ENCODE peak calls at places on chromosome 4, in four cellular contexts. Y is breast epithelium, K is H9, P is body of pancreas. G is an unnamed sample.

GRCh38 chr4:8681391-8681790 is 88.8 kb downstream of the CPZ start:
- DNase-seq in K (no peak), P (no peak), Y (no peak), G (no peak)

GRCh38 chr4:59597536-59598232 is 1602.4 kb upstream of the ADGRL3 start:
- DNase-seq in P (no peak), Y (no peak), K (no peak), G (no peak)

GRCh38 chr4:151530783-151531182 is 121.8 kb downstream of the FHIP1A start:
- DNase-seq in Y (no peak), P (no peak), K (no peak), G (no peak)

GRCh38 chr4:39353478-39354177 is 12.5 kb downstream of the RFC1 start:
- DNase-seq in K (no peak), Y (no peak), P (no peak), G (no peak)

GRCh38 chr4:157763490-157763889 is 409.3 kb downstream of the GASK1B start:
- DNase-seq in Y (no peak), P (no peak), K (no peak), G (no peak)

GRCh38 chr4:2024683-2025082 is 15.9 kb upstream of the NELFA start:
- DNase-seq in Y (no peak), K (no peak), P (no peak), G (no peak)

GRCh38 chr4:151409470-151410313 is 716 bp downstream of the FHIP1A start:
- DNase-seq in P (peak), K (peak), Y (no peak), G (no peak)

GRCh38 chr4:21753084-21753760 is 195.3 kb downstream of the KCNIP4 start:
- DNase-seq in P (no peak), Y (no peak), K (no peak), G (no peak)

GRCh38 chr4:108172231-108172779 is 3.6 kb upstream of the LEF1 start:
- DNase-seq in Y (no peak), P (no peak), K (peak), G (peak)

GRCh38 chr4:184313710-184314659 is 96.3 kb upstream of the ENPP6 start:
- DNase-seq in K (peak), Y (no peak), P (no peak), G (peak)

GRCh38 chr4:24328300-24328699 is 256.1 kb downstream of the DHX15 start:
- DNase-seq in P (no peak), K (no peak), Y (no peak), G (no peak)

GRCh38 chr4:4859010-4859798 is at the start of gene MSX1:
- DNase-seq in Y (peak), K (peak), P (peak), G (peak)

GRCh38 chr4:178958725-178959440 is 1516.6 kb upstream of the AGA start:
- DNase-seq in Y (no peak), P (no peak), K (no peak), G (no peak)

GRCh38 chr4:8308144-8308543 is 38.6 kb downstream of the HTRA3 start:
- DNase-seq in Y (peak), P (peak), K (no peak), G (no peak)

GRCh38 chr4:69640289-69640688 is 847 bp upstream of the UGT2A2 start:
- DNase-seq in Y (no peak), K (no peak), P (no peak), G (no peak)

GRCh38 chr4:37758226-37758625 is 68.3 kb upstream of the PGM2 start:
- DNase-seq in Y (no peak), K (no peak), P (peak), G (no peak)

GRCh38 chr4:53962516-53963225 is 101.7 kb downstream of the CHIC2 start:
- DNase-seq in Y (no peak), P (no peak), K (no peak), G (no peak)

GRCh38 chr4:153479118-153479517 is 13.0 kb downstream of the TMEM131L start:
- DNase-seq in P (no peak), Y (no peak), K (no peak), G (no peak)

GRCh38 chr4:131091896-131092295 is 1995.9 kb downstream of the C4orf33 start:
- DNase-seq in Y (no peak), K (no peak), P (no peak), G (no peak)

GRCh38 chr4:13384055-13384454 is 100.1 kb downstream of the RAB28 start:
- DNase-seq in Y (no peak), K (no peak), P (no peak), G (no peak)

GRCh38 chr4:2393353-2394270 is 24.8 kb downstream of the ZFYVE28 start:
- DNase-seq in Y (no peak), P (peak), K (peak), G (no peak)

GRCh38 chr4:11748169-11748872 is 319.6 kb upstream of the HS3ST1 start:
- DNase-seq in Y (no peak), P (no peak), K (no peak), G (no peak)

GRCh38 chr4:33482773-33483172 is 2761.5 kb downstream of the ARAP2 start:
- DNase-seq in P (no peak), K (no peak), Y (no peak), G (no peak)

GRCh38 chr4:7372673-7373072 is 62.1 kb downstream of the PSAPL1 start:
- DNase-seq in Y (no peak), P (no peak), K (no peak), G (no peak)

GRCh38 chr4:40915318-40916217 is 165.8 kb downstream of the NSUN7 start:
- DNase-seq in P (no peak), Y (no peak), K (no peak), G (no peak)

GRCh38 chr4:123526511-123526910 is 129.9 kb downstream of the SPRY1 start:
- DNase-seq in K (no peak), Y (no peak), P (no peak), G (no peak)

GRCh38 chr4:9970399-9971011 is 50.8 kb downstream of the SLC2A9 start:
- DNase-seq in P (no peak), K (no peak), Y (no peak), G (no peak)

GRCh38 chr4:74092957-74093356 is 6.0 kb downstream of the CXCL2 start:
- DNase-seq in K (no peak), Y (no peak), P (peak), G (no peak)

GRCh38 chr4:3291969-3292570 is 751 bp upstream of the RGS12 start:
- DNase-seq in K (peak), Y (peak), P (peak), G (no peak)

GRCh38 chr4:151486166-151486565 is 77.2 kb downstream of the FHIP1A start:
- DNase-seq in K (no peak), P (no peak), Y (no peak), G (no peak)

GRCh38 chr4:32858971-32859370 is 2138.8 kb downstream of the PCDH7 start:
- DNase-seq in P (no peak), K (no peak), Y (no peak), G (no peak)

GRCh38 chr4:13933163-13933562 is 305.6 kb upstream of the BOD1L1 start:
- DNase-seq in Y (no peak), K (no peak), P (no peak), G (no peak)

GRCh38 chr4:20074450-20074849 is 177.3 kb upstream of the SLIT2 start:
- DNase-seq in Y (no peak), K (no peak), P (no peak), G (no peak)

GRCh38 chr4:20078644-20079043 is 173.1 kb upstream of the SLIT2 start:
- DNase-seq in Y (no peak), K (no peak), P (no peak), G (no peak)

GRCh38 chr4:20075479-20075878 is 176.2 kb upstream of the SLIT2 start:
- DNase-seq in K (no peak), Y (no peak), P (no peak), G (no peak)
- TF ChIP-seq CTCF in K (no peak), Y (no peak), P (no peak), G (no peak)

GRCh38 chr4:48116582-48116981 is 17.5 kb downstream of the TXK start:
- DNase-seq in Y (no peak), P (no peak), K (peak), G (no peak)
- TF ChIP-seq CTCF in Y (no peak), P (no peak), K (no peak), G (no peak)

GRCh38 chr4:122313001-122313400 is 65.8 kb upstream of the ADAD1 start:
- DNase-seq in Y (no peak), K (no peak), P (no peak), G (no peak)

GRCh38 chr4:122305853-122306252 is 73.0 kb upstream of the ADAD1 start:
- DNase-seq in P (no peak), Y (no peak), K (no peak), G (no peak)

GRCh38 chr4:122309988-122310626 is 68.7 kb upstream of the ADAD1 start:
- DNase-seq in K (no peak), P (no peak), Y (no peak), G (no peak)
- TF ChIP-seq CTCF in K (peak), P (no peak), Y (no peak), G (no peak)

DNA sequence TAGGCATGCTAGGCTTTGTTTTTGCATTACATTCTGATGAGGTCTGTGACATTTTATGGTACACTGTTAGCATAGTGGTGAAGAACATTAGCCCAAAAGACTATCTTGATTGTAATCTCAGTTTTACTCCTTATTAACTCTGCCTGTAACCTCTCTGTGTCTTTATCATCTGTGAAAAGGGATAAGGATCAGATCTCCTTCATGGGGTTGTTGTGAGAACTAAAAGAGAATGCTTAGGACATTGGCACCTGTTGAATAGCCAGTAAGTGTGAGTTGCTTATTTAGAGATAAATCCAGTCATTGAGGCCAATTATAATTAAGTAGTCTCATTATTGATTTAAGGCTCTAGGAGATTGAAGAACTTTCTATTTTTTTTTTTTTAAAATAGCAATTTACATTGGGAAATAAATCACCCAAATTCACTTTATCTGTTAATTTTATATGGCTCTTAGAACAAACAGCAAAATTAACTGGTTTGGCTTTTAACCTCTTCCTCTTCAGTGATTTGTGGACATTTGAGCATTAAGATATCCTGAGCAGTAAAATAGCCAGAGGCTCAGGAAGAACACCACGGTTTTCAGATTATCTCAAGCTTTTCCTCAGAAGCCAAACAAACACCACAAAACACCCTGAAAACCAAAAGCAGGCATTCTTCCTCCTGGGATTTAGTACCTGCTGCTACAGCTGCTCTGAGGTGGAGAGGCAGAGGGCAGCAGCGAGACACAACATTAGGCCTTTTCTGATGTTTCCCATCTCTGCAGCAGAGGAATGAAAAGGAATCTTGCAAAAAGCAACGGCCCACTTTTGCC is 192.9 kb downstream of the ARHGAP10 start:
- DNase-seq in P (peak), K (peak), Y (no peak), G (no peak)
- TF ChIP-seq CTCF in P (no peak), K (peak), Y (peak), G (no peak)

GRCh38 chr4:86594559-86595425 is 677 bp downstream of the PTPN13 start:
- DNase-seq in Y (no peak), K (peak), P (peak), G (no peak)
- TF ChIP-seq CTCF in Y (no peak), K (peak), P (no peak), G (no peak)

GRCh38 chr4:67332627-67333026 is 212.7 kb downstream of the CENPC start:
- DNase-seq in K (peak), P (no peak), Y (no peak), G (no peak)
- TF ChIP-seq CTCF in K (peak), P (no peak), Y (no peak), G (no peak)

GRCh38 chr4:81472249-81473085 is 760 bp upstream of the RASGEF1B start:
- DNase-seq in P (peak), Y (no peak), K (peak), G (no peak)
- TF ChIP-seq CTCF in P (no peak), Y (no peak), K (peak), G (no peak)

DNA sequence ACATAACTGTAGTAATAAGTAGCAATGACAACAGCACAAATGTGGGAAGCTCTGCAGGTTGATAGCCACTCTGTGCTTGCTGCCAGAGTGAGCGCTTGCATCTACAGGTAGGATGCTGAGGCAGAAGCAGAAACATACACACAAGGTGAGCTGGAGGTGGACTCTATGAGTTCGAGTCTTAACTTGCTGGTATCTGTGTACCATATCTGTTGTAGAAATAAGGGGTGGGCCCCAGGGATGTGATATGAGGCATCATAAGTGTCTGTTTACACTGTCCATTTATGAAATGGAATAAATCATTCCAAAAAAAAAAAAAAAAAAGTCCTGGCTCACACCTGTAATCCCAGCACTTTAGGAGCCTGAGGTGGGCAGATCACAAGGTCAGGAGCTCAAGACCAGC is 32.8 kb upstream of the EIF4E start:
- DNase-seq in Y (no peak), K (no peak), P (no peak), G (no peak)
- TF ChIP-seq CTCF in Y (no peak), K (no peak), P (no peak), G (no peak)